ENCODE peak calls at places on chromosomes 12 and 14, in nine cellular contexts. W is A549, B is lower lobe of right lung, G is body of pancreas, N is HepG2, T is fibroblast of lung, Q is psoas muscle, V is uterus, C is OCI-LY7. U is an unnamed sample.
A peak's percentile ranks its signal among the peaks of the same experiment; 100 is the strongest.

GRCh38 chr12:131066886-131067490 is 113.3 kb downstream of the ADGRD1 start:
- DNase-seq in G (no peak), V (peak; percentile 40), W (no peak), T (no peak), C (no peak), Q (peak; percentile 32), B (no peak), N (no peak), U (no peak)

GRCh38 chr12:53219116-53219955 is 12.3 kb upstream of the ITGB7 start:
- DNase-seq in B (peak; percentile 60), W (peak; percentile 51), Q (peak; percentile 46), V (no peak), G (peak; percentile 32), T (peak; percentile 52), C (no peak), N (no peak), U (peak; percentile 77)

GRCh38 chr12:18141583-18141982 is 51.6 kb upstream of the RERGL start:
- DNase-seq in W (no peak), T (peak; percentile 43), V (no peak), Q (no peak), B (no peak), C (no peak), G (no peak), N (no peak), U (no peak)

GRCh38 chr12:91772411-91772810 is 373.2 kb downstream of the BTG1 start:
- DNase-seq in G (no peak), V (no peak), Q (no peak), B (no peak), N (no peak), W (no peak), C (no peak), T (no peak), U (no peak)

GRCh38 chr12:95182868-95183415 is 34.3 kb downstream of the FGD6 start:
- DNase-seq in T (no peak), V (no peak), W (peak; percentile 79), Q (no peak), G (no peak), B (no peak), N (no peak), C (no peak), U (no peak)

GRCh38 chr12:126233625-126234024 is 1168.4 kb downstream of the AACS start:
- DNase-seq in T (no peak), N (no peak), B (no peak), W (no peak), G (no peak), Q (no peak), V (no peak), C (no peak), U (no peak)

GRCh38 chr12:130504110-130504835 is 166.6 kb downstream of the PIWIL1 start:
- DNase-seq in W (no peak), G (no peak), C (no peak), T (no peak), B (no peak), N (no peak), Q (no peak), V (no peak), U (no peak)

GRCh38 chr14:92352158-92352985 is 29.4 kb downstream of the SLC24A4 start:
- DNase-seq in V (no peak), G (no peak), Q (no peak), W (peak; percentile 61), N (peak; percentile 13), B (no peak), C (peak; percentile 26), T (peak; percentile 22), U (peak; percentile 22)

GRCh38 chr14:93343797-93344196 is 3.2 kb upstream of the COX8C start:
- DNase-seq in T (no peak), B (no peak), Q (no peak), W (no peak), N (no peak), C (no peak), V (no peak), G (no peak), U (no peak)

GRCh38 chr14:77122555-77123125 is 19.0 kb downstream of the ZDHHC22 start:
- DNase-seq in V (no peak), W (no peak), T (no peak), N (no peak), C (peak; percentile 83), G (no peak), B (no peak), Q (no peak), U (peak; percentile 21)

GRCh38 chr12:62933871-62934798 is 815 bp downstream of the PPM1H start:
- DNase-seq in C (peak; percentile 34), T (peak; percentile 9), V (peak; percentile 22), Q (peak; percentile 67), N (no peak), W (peak; percentile 45), B (peak; percentile 70), G (peak; percentile 50), U (peak; percentile 65)

GRCh38 chr14:83120187-83120586 is 1586.5 kb upstream of the SEL1L start:
- DNase-seq in V (no peak), B (no peak), W (no peak), Q (no peak), G (no peak), N (no peak), C (no peak), T (no peak), U (no peak)

GRCh38 chr14:104702106-104702505 is 12.7 kb downstream of the INF2 start:
- DNase-seq in B (no peak), N (no peak), V (no peak), G (no peak), W (no peak), Q (no peak), T (no peak), C (no peak), U (no peak)
- H3K4me1 ChIP-seq in B (peaks cover 31% of the 10 kb centered on the region), N (no peaks in the 10 kb centered on the region), V (peaks cover 21% of the 10 kb centered on the region), G (no peaks in the 10 kb centered on the region), W (peaks cover 46% of the 10 kb centered on the region), Q (peaks cover 4% of the 10 kb centered on the region), T (peaks cover 19% of the 10 kb centered on the region), C (no peaks in the 10 kb centered on the region), U (peaks cover 7% of the 10 kb centered on the region)

GRCh38 chr14:66508547-66508845 is 549 bp downstream of the GPHN start:
- DNase-seq in B (no peak), V (no peak), N (no peak), G (no peak), T (no peak), C (no peak), Q (no peak), W (no peak), U (no peak)

GRCh38 chr14:66508846-66509621 is 1.1 kb downstream of the GPHN start:
- DNase-seq in G (peak; percentile 46), C (no peak), B (peak; percentile 49), W (peak; percentile 13), T (peak; percentile 36), N (no peak), Q (peak; percentile 74), V (peak; percentile 39), U (peak; percentile 73)

GRCh38 chr14:66507181-66507721 is 696 bp upstream of the GPHN start:
- DNase-seq in W (no peak), C (no peak), N (no peak), V (no peak), G (no peak), Q (no peak), B (no peak), T (peak; percentile 4), U (no peak)

GRCh38 chr14:66509874-66510273 is 1.9 kb downstream of the GPHN start:
- DNase-seq in N (no peak), W (no peak), G (no peak), V (no peak), C (no peak), Q (no peak), B (no peak), T (peak; percentile 14), U (no peak)

GRCh38 chr14:66507722-66508546 is at the start of gene GPHN:
- DNase-seq in W (peak; percentile 98), G (peak; percentile 97), C (no peak), T (peak; percentile 98), N (peak; percentile 95), B (peak; percentile 98), Q (peak; percentile 98), V (peak; percentile 95), U (peak; percentile 96)
- TF ChIP-seq CTCF in W (no peak), G (peak; percentile 41), C (no peak), T (no peak), N (peak; percentile 52), B (peak; percentile 32), Q (peak; percentile 38), V (peak; percentile 49), U (peak; percentile 26)

GRCh38 chr12:125561-125960 is 59.0 kb downstream of the IQSEC3 start:
- DNase-seq in C (no peak), V (no peak), T (no peak), G (no peak), W (no peak), N (no peak), B (no peak), Q (no peak), U (no peak)

GRCh38 chr12:129001-129400 is 62.4 kb downstream of the IQSEC3 start:
- DNase-seq in C (no peak), B (no peak), G (no peak), T (no peak), V (no peak), W (no peak), Q (no peak), N (no peak), U (no peak)

GRCh38 chr12:130519-130918 is 64.0 kb downstream of the IQSEC3 start:
- DNase-seq in N (no peak), V (no peak), B (no peak), G (no peak), Q (no peak), T (no peak), C (no peak), W (no peak), U (no peak)

GRCh38 chr12:125075-125474 is 58.5 kb downstream of the IQSEC3 start:
- DNase-seq in V (no peak), C (no peak), N (no peak), G (no peak), W (no peak), B (no peak), Q (no peak), T (no peak), U (no peak)

DNA sequence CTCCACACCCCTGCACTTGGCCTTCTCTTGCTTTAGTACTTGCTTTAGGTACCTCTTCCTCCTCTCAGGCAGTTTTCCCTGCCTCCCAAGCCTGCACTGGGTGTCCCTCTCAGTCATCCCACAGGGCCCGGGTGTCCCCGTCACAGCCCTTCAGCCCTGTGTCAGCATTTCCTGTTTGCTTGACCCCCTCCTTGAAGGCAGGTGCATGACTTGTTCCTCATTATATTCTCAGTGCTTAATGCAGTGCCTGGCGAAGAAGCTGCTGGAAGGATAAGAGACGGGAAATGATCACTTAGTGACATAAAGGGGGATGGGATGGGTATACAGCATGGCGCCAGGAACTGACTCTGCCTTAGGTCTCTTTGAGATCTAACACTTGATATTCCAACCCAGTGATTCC is 61.5 kb downstream of the IQSEC3 start:
- DNase-seq in G (no peak), Q (no peak), T (no peak), N (no peak), B (no peak), V (no peak), W (no peak), C (peak; percentile 77), U (no peak)
- H3K4me1 ChIP-seq in G (no peaks in the 10 kb centered on the region), Q (no peaks in the 10 kb centered on the region), T (no peaks in the 10 kb centered on the region), N (no peaks in the 10 kb centered on the region), B (no peaks in the 10 kb centered on the region), V (no peaks in the 10 kb centered on the region), W (peaks cover 8% of the 10 kb centered on the region), C (peaks cover 16% of the 10 kb centered on the region), U (no peaks in the 10 kb centered on the region)

DNA sequence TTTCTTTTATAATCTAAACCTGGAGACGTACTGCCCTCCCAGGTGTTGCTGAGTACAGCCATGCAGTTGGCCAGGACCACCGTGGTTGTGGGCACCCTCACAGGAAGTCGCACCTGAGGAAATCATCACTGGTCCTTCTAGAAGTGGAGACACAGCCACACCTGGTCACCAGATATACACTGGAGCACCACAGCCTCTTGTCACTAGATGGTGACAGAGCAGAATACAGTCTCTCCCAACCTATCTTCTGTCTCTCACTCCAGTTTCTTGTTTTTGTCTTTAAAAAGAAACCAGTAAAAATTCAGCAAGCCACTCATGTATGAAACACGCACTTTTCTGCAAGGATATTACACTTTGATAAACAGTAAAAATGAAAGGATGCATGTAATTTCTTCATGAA is 43.1 kb upstream of the GPHB5 start:
- DNase-seq in B (no peak), T (no peak), V (no peak), G (no peak), N (no peak), Q (no peak), C (peak; percentile 29), W (no peak), U (no peak)
- TF ChIP-seq CTCF in B (no peak), T (no peak), V (no peak), G (no peak), N (peak; percentile 19), Q (no peak), C (peak; percentile 64), W (no peak), U (no peak)